ENCODE peak calls at places on chromosomes 6 and 20, in six cellular contexts. W is NCI-H345; B is activated CD8-positive, alpha-beta memory T cell treated with anti-CD3 and anti-CD28 coated beads, Interleukin-2, amount 50 U/mL, for 48 hours; E is HS-5; N is NCI-H187; A is epithelial cell of esophagus. V is an unnamed sample.

GRCh38 chr6:52415917-52416628 is 4.1 kb upstream of the EFHC1 start:
- DNase-seq in W (no peak), B (no peak), A (peak), E (no peak), N (no peak), V (peak)

GRCh38 chr6:5851261-5851757 is 155.4 kb downstream of the NRN1 start:
- DNase-seq in B (peak), A (peak), N (no peak), E (no peak), W (peak), V (peak)

GRCh38 chr20:54643761-54644160 is 168.4 kb downstream of the DOK5 start:
- DNase-seq in A (peak), B (no peak), N (no peak), E (peak), W (no peak), V (peak)

GRCh38 chr6:134936927-134937326 is 13.0 kb downstream of the ALDH8A1 start:
- DNase-seq in E (peak), A (peak), W (no peak), N (no peak), B (no peak), V (no peak)

GRCh38 chr20:62220666-62221568 is 839 bp upstream of the HRH3 start:
- DNase-seq in E (no peak), W (no peak), A (no peak), N (no peak), B (no peak), V (no peak)

GRCh38 chr20:59933849-59934585 is 580 bp upstream of the SYCP2 start:
- DNase-seq in A (peak), N (peak), W (peak), B (peak), E (no peak), V (peak)

GRCh38 chr6:90088009-90088408 is 193.7 kb downstream of the GJA10 start:
- DNase-seq in A (peak), E (peak), B (no peak), W (peak), N (no peak), V (peak)

GRCh38 chr20:42350521-42350920 is 732.3 kb upstream of the CHD6 start:
- DNase-seq in N (no peak), E (no peak), A (no peak), B (no peak), W (no peak), V (no peak)

GRCh38 chr20:1949711-1950110 is 44.1 kb downstream of the PDYN start:
- DNase-seq in W (no peak), A (no peak), E (no peak), N (no peak), B (no peak), V (peak)

GRCh38 chr20:2693996-2694471 is 1.5 kb downstream of the EBF4 start:
- DNase-seq in B (peak), N (no peak), A (no peak), E (no peak), W (no peak), V (no peak)